ENCODE peak calls at places on chromosomes 11 and 22, in seven cellular contexts. U is GM12878, M is HCT116, A is PC-9, N is neuronal stem cell, J is neural progenitor cell, H is K562. K is an unnamed sample.

GRCh38 chr11:122617926-122618325 is 37.6 kb upstream of the UBASH3B start:
- DNase-seq in U (no peak), M (no peak), A (peak; percentile 6), N (no peak), J (no peak), H (no peak), K (no peak)

GRCh38 chr11:88531776-88532175 is 194.2 kb upstream of the CTSC start:
- DNase-seq in U (no peak), M (no peak), A (no peak), N (no peak), J (no peak), H (no peak), K (no peak)

GRCh38 chr11:5509803-5510202 is at the start of gene UBQLN3:
- DNase-seq in U (no peak), M (no peak), A (no peak), N (no peak), J (no peak), H (no peak), K (no peak)

GRCh38 chr11:106152824-106153223 is 75.4 kb downstream of the AASDHPPT start:
- DNase-seq in U (no peak), M (no peak), A (no peak), N (no peak), J (no peak), H (no peak), K (no peak)

GRCh38 chr11:63641727-63642126 is 27.5 kb upstream of the PLAAT3 start:
- DNase-seq in U (no peak), M (no peak), A (no peak), N (no peak), J (no peak), H (no peak), K (no peak)

GRCh38 chr22:19663821-19664325 is 50.4 kb upstream of the SEPTIN5 start:
- DNase-seq in U (no peak), M (no peak), A (no peak), N (no peak), J (peak; percentile 31), H (peak; percentile 65), K (no peak)

GRCh38 chr11:28228196-28228595 is 120.0 kb downstream of the METTL15 start:
- DNase-seq in U (no peak), M (no peak), A (no peak), N (no peak), J (no peak), H (no peak), K (no peak)

GRCh38 chr22:40525250-40525884 is 111.2 kb downstream of the MRTFA start:
- DNase-seq in U (no peak), M (no peak), A (no peak), N (no peak), J (peak; percentile 41), H (peak; percentile 66), K (no peak)

GRCh38 chr11:12793506-12793905 is 119.3 kb downstream of the TEAD1 start:
- DNase-seq in U (no peak), M (no peak), A (no peak), N (no peak), J (no peak), H (no peak), K (no peak)

GRCh38 chr11:71184421-71185210 is 67.8 kb downstream of the SHANK2 start:
- DNase-seq in U (no peak), M (no peak), A (no peak), N (no peak), J (no peak), H (no peak), K (no peak)

GRCh38 chr11:65390099-65390941 is 3.9 kb downstream of the FRMD8 start:
- DNase-seq in U (no peak), M (no peak), A (no peak), N (no peak), J (peak; percentile 31), H (no peak), K (no peak)

GRCh38 chr11:72568861-72569260 is 105.4 kb downstream of the PDE2A start:
- DNase-seq in U (no peak), M (no peak), A (no peak), N (no peak), J (no peak), H (no peak), K (no peak)

GRCh38 chr22:23283591-23284503 is 103.5 kb downstream of the BCR start:
- DNase-seq in U (no peak), M (no peak), A (no peak), N (no peak), J (no peak), H (peak; percentile 23), K (no peak)

GRCh38 chr22:46086577-46087335 is 63.6 kb upstream of the PPARA start:
- DNase-seq in U (no peak), M (no peak), A (no peak), N (no peak), J (no peak), H (peak; percentile 22), K (no peak)

GRCh38 chr11:2540521-2541320 is 95.9 kb downstream of the KCNQ1 start:
- DNase-seq in U (no peak), M (no peak), A (no peak), N (no peak), J (no peak), H (no peak), K (no peak)

GRCh38 chr11:61542661-61543060 is 34.1 kb downstream of the LRRC10B start:
- DNase-seq in U (no peak), M (no peak), A (no peak), N (no peak), J (no peak), H (no peak), K (no peak)

GRCh38 chr11:118663381-118663780 is 16.1 kb downstream of the TREH start:
- DNase-seq in U (no peak), M (no peak), A (no peak), N (no peak), J (no peak), H (no peak), K (no peak)

GRCh38 chr11:121341609-121342008 is 49.0 kb downstream of the SC5D start:
- DNase-seq in U (no peak), M (no peak), A (peak; percentile 63), N (no peak), J (no peak), H (no peak), K (no peak)

GRCh38 chr11:1140642-1141490 is 16.9 kb upstream of the MUC5AC start:
- DNase-seq in U (no peak), M (no peak), A (no peak), N (no peak), J (no peak), H (no peak), K (no peak)

GRCh38 chr22:48651036-48651890 is 1176.4 kb downstream of the BRD1 start:
- DNase-seq in U (no peak), M (peak; percentile 2), A (no peak), N (no peak), J (no peak), H (no peak), K (no peak)

GRCh38 chr11:89293966-89294679 is 116.4 kb downstream of the TYR start:
- DNase-seq in U (no peak), M (no peak), A (no peak), N (peak; percentile 17), J (peak; percentile 72), H (no peak), K (no peak)

GRCh38 chr11:86947541-86947940 is 7.7 kb downstream of the FZD4 start:
- DNase-seq in U (no peak), M (no peak), A (no peak), N (no peak), J (no peak), H (no peak), K (no peak)

GRCh38 chr11:132638421-132638820 is 893.9 kb downstream of the OPCML start:
- DNase-seq in U (no peak), M (no peak), A (no peak), N (no peak), J (no peak), H (no peak), K (no peak)
- H2AFZ ChIP-seq in U (no peak overlapping the region), M (no peak overlapping the region), A (no peak overlapping the region), N (no peak overlapping the region), J (no peak overlapping the region), H (no peak overlapping the region), K (no peak overlapping the region)

DNA sequence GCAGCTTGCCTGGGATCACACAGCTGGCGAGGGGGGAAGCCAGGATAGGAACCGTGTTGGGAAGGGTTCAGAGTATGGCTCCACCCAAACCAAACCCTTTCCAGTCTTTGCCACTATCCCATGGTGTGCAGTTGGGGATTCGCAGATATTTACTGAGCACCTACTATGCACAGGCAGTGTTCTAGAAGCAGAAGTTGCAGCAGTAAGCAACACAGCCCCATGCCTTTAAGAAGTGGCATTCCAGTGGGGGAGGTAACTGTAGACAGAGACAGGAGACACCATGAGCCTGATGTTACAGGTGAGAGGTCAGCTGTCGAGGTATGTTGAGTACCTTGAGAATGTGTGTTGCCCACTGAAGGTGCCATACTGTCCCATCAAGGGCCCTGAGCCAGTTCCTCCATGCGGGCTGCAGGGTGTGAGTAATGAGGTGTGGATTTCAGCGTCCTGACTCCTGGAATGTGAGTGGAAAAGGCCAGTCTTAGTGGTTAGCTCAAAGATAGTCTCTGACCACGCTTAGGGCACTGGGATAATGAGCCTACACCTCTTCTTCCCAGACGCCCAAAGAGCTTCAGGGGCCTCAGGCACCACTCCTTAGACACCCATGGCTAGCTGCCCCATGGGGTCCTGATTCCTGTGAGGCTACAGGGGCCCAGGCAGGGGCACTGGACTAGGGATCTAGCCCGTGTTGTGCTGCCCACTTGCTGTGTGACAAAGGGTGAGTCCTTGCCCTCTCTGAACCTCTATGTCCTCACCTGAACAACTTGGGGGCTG is 71.8 kb upstream of the TP53I11 start:
- DNase-seq in U (no peak), M (no peak), A (no peak), N (no peak), J (no peak), H (no peak), K (no peak)
- H2AFZ ChIP-seq in U (no peak overlapping the region), M (no peak overlapping the region), A (no peak overlapping the region), N (no peak overlapping the region), J (peak overlapping the region; percentile 83), H (no peak overlapping the region), K (no peak overlapping the region)

DNA sequence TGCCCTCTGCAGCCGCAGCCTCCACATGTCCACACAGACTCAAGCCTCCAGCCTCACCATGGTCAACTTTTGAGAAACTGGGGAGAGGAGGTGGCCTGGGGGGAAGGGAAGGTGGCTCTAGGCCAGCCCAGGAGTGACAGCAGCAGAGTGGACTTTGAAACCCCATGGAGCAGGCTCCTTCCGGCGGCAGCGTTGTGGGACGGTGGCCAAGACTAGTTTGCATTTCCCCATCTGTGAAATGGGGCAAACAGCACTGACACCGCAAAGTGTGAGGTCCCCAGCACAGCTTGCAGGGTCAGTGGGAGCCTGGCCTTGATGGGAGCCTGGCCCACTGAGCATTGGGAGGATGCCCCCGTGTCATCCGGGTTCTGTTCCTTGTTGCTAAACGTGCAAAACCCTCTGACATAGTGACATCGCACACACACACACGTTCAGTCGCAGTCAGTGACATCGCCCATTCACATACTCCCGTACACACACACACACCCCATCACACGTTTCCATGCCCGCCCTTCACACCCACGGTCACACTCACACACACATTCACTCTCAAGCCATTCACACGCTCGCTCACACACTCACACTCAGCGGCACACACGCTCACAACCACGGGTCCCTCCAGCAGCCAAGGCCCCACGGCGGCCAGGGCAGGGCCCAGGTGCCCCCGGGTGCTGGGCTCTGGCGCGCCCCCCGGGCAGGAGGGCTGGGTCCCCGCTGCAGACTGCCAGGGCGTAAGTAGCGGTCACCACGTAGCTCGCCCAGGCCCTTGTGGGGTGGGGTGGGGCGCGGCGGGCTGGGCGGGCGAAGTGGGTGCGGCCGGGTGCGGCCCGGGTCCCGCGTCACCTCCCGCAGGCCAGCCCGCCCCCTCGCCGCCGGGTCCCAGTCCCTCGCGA is 578 bp downstream of the CYB5R3 start:
- DNase-seq in U (no peak), M (no peak), A (peak; percentile 52), N (no peak), J (no peak), H (peak; percentile 56), K (no peak)
- H2AFZ ChIP-seq in U (peak overlapping the region; percentile 28), M (no peak overlapping the region), A (peak overlapping the region; percentile 82), N (peak overlapping the region; percentile 93), J (peak overlapping the region; percentile 52), H (peak overlapping the region; percentile 51), K (peak overlapping the region; percentile 10)

GRCh38 chr11:15886866-15887265 is 469.5 kb downstream of the SOX6 start:
- DNase-seq in U (no peak), M (no peak), A (no peak), N (no peak), J (no peak), H (no peak), K (no peak)
- H2AFZ ChIP-seq in U (no peak overlapping the region), M (no peak overlapping the region), A (no peak overlapping the region), N (no peak overlapping the region), J (no peak overlapping the region), H (peak overlapping the region; percentile 13), K (no peak overlapping the region)